ENCODE peak calls at places on chromosomes 3 and 15, in seven cellular contexts. D is prostate gland, W is pancreas, G is A549, S is tibial nerve, V is mucosa of descending colon, E is foreskin fibroblast. Z is an unnamed sample.

GRCh38 chr3:113136071-113136470 is 75.3 kb upstream of the BOC start:
- DNase-seq in D (peak), W (no peak), G (peak), S (no peak), V (no peak), E (peak), Z (peak)

GRCh38 chr3:72261566-72262564 is 476.9 kb upstream of the PROK2 start:
- DNase-seq in D (no peak), W (no peak), G (no peak), S (no peak), V (no peak), E (peak), Z (no peak)

GRCh38 chr15:33021806-33022389 is 172.6 kb downstream of the FMN1 start:
- DNase-seq in D (peak), W (no peak), G (peak), S (no peak), V (peak), E (peak), Z (peak)

GRCh38 chr15:89749951-89750559 is 994 bp downstream of the MESP1 start:
- DNase-seq in D (no peak), W (no peak), G (no peak), S (no peak), V (peak), E (no peak), Z (no peak)

GRCh38 chr15:94584833-94585244 is 353.5 kb downstream of the MCTP2 start:
- DNase-seq in D (no peak), W (no peak), G (no peak), S (no peak), V (peak), E (no peak), Z (no peak)

GRCh38 chr15:78299302-78300102 is at the start of gene SKIC8:
- DNase-seq in D (peak), W (peak), G (peak), S (peak), V (peak), E (peak), Z (peak)

GRCh38 chr15:89768071-89768500 is 8.0 kb upstream of the MESP2 start:
- DNase-seq in D (peak), W (peak), G (no peak), S (no peak), V (peak), E (peak), Z (peak)

GRCh38 chr3:13376091-13376490 is 44.0 kb downstream of the NUP210 start:
- DNase-seq in D (no peak), W (no peak), G (no peak), S (no peak), V (no peak), E (no peak), Z (no peak)

GRCh38 chr3:193982258-193982659 is 153.7 kb upstream of the HES1 start:
- DNase-seq in D (peak), W (no peak), G (no peak), S (peak), V (peak), E (peak), Z (peak)

GRCh38 chr3:128603811-128604447 is 46.7 kb downstream of the RPN1 start:
- DNase-seq in D (no peak), W (no peak), G (no peak), S (no peak), V (no peak), E (no peak), Z (no peak)

GRCh38 chr3:130341882-130342281 is 3.6 kb upstream of the COL6A5 start:
- DNase-seq in D (no peak), W (no peak), G (no peak), S (no peak), V (no peak), E (no peak), Z (no peak)

GRCh38 chr3:111315911-111316310 is 226.1 kb upstream of the CD96 start:
- DNase-seq in D (no peak), W (no peak), G (no peak), S (no peak), V (no peak), E (peak), Z (peak)

GRCh38 chr15:31262901-31263671 is 63.5 kb upstream of the KLF13 start:
- DNase-seq in D (no peak), W (no peak), G (no peak), S (no peak), V (peak), E (peak), Z (peak)

GRCh38 chr3:149781216-149781615 is 11.1 kb downstream of the ANKUB1 start:
- DNase-seq in D (no peak), W (no peak), G (no peak), S (no peak), V (no peak), E (no peak), Z (no peak)

GRCh38 chr3:69255928-69256327 is 130.0 kb downstream of the FRMD4B start:
- DNase-seq in D (no peak), W (no peak), G (no peak), S (no peak), V (no peak), E (no peak), Z (no peak)

GRCh38 chr3:122392868-122393844 is 9.2 kb downstream of the FAM162A start:
- DNase-seq in D (no peak), W (no peak), G (peak), S (no peak), V (no peak), E (peak), Z (peak)

GRCh38 chr15:67064607-67065530 is 533 bp upstream of the SMAD3 start:
- DNase-seq in D (peak), W (peak), G (peak), S (peak), V (peak), E (no peak), Z (no peak)

GRCh38 chr15:79682851-79683288 is 213.9 kb downstream of the MTHFS start:
- DNase-seq in D (no peak), W (no peak), G (peak), S (no peak), V (no peak), E (peak), Z (peak)

GRCh38 chr3:8603115-8603710 is 41.4 kb downstream of the SSUH2 start:
- DNase-seq in D (no peak), W (no peak), G (no peak), S (no peak), V (no peak), E (no peak), Z (peak)

GRCh38 chr3:40055361-40055760 is 246.0 kb downstream of the MYRIP start:
- DNase-seq in D (no peak), W (no peak), G (no peak), S (no peak), V (no peak), E (peak), Z (peak)

GRCh38 chr15:53976844-53977392 is 1.3 kb upstream of the UNC13C start:
- DNase-seq in D (no peak), W (no peak), G (peak), S (no peak), V (no peak), E (no peak), Z (no peak)

GRCh38 chr3:53243165-53243564 is 12.7 kb downstream of the TKT start:
- DNase-seq in D (no peak), W (no peak), G (peak), S (no peak), V (no peak), E (peak), Z (peak)

GRCh38 chr3:128076783-128077624 is 24.8 kb downstream of the SEC61A1 start:
- DNase-seq in D (no peak), W (no peak), G (no peak), S (no peak), V (no peak), E (peak), Z (no peak)

GRCh38 chr15:47337106-47337505 is 380.2 kb upstream of the SEMA6D start:
- DNase-seq in D (no peak), W (no peak), G (no peak), S (no peak), V (no peak), E (no peak), Z (no peak)

GRCh38 chr3:85783331-85783730 is 824.5 kb downstream of the CADM2 start:
- DNase-seq in D (no peak), W (no peak), G (no peak), S (no peak), V (no peak), E (no peak), Z (no peak)

GRCh38 chr15:44370830-44371229 is 56.6 kb upstream of the CTDSPL2 start:
- DNase-seq in D (no peak), W (no peak), G (peak), S (no peak), V (no peak), E (no peak), Z (no peak)
- TF ChIP-seq CTCF in D (no peak), W (no peak), G (no peak), S (no peak), V (no peak), E (no peak), Z (no peak)

GRCh38 chr3:119401502-119402440 is 61.6 kb downstream of the TMEM39A start:
- DNase-seq in D (no peak), W (no peak), G (no peak), S (no peak), V (no peak), E (no peak), Z (no peak)
- H3K4me3 ChIP-seq in D (no peak), W (no peak), G (no peak), S (no peak), V (no peak), E (no peak), Z (no peak)

DNA sequence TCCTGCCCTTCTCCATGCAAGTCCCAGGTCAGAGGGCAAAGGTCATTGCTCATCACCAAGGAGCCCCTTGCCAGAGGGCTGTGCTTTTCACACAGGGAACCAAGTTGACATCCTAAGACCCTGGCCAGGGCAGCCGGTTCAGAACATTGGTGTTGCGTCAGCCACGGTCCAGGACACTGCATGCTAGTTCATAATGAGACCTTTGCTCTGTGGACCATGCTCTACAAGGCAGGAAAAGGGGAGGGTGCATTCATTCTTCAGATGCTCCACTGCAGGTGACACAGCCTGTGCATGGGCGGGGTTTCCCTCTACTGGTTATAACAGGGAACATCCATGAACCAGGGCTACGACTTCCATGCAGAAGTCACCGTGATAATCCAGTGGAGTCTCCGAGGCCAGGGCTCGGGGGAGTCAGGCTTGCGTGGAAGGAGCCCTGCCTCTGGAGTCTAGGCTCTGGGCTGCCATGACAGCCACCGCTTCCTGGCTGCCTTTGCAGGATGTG is 81.6 kb downstream of the OCA2 start:
- DNase-seq in D (no peak), W (no peak), G (peak), S (no peak), V (no peak), E (no peak), Z (no peak)
- TF ChIP-seq CTCF in D (no peak), W (no peak), G (no peak), S (no peak), V (no peak), E (no peak), Z (no peak)

GRCh38 chr3:143421556-143421955 is 302.0 kb downstream of the CHST2 start:
- DNase-seq in D (no peak), W (no peak), G (no peak), S (no peak), V (no peak), E (peak), Z (peak)
- H3K4me3 ChIP-seq in D (no peak), W (no peak), G (no peak), S (no peak), V (no peak), E (no peak), Z (no peak)

GRCh38 chr15:40064231-40064894 is 25.4 kb upstream of the SRP14 start:
- DNase-seq in D (no peak), W (no peak), G (peak), S (no peak), V (no peak), E (peak), Z (no peak)
- TF ChIP-seq CTCF in D (no peak), W (no peak), G (no peak), S (no peak), V (no peak), E (no peak), Z (no peak)

GRCh38 chr3:43285644-43286043 is 696 bp upstream of the SNRK start:
- DNase-seq in D (no peak), W (no peak), G (no peak), S (no peak), V (no peak), E (no peak), Z (no peak)
- H3K4me3 ChIP-seq in D (peak), W (peak), G (peak), S (peak), V (no peak), E (no peak), Z (no peak)

DNA sequence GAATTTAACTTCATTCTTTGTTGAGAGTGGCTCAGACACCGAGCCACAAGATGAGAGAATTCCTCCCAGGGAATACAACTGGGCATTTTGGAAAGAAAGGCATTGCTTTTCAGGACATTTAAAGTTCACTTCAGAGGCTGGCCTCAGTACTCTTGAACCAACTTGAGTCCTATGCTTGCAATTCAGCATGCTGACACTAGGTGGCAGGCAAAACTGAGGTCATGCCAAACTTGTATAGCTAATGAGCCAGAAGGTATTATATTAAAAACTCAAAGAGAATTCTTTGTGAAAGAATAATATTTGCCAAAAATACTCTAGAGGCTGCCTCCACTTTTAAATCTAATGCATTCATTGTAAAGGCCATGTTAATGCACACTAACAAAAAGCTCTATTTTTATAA is 104.7 kb downstream of the RARB start:
- DNase-seq in D (no peak), W (no peak), G (peak), S (no peak), V (peak), E (peak), Z (no peak)
- TF ChIP-seq CTCF in D (no peak), W (peak), G (peak), S (peak), V (no peak), E (peak), Z (peak)

GRCh38 chr3:152556731-152557254 is 278.1 kb upstream of the P2RY1 start:
- DNase-seq in D (no peak), W (no peak), G (peak), S (no peak), V (no peak), E (peak), Z (peak)
- H3K4me3 ChIP-seq in D (no peak), W (no peak), G (no peak), S (no peak), V (no peak), E (no peak), Z (no peak)

DNA sequence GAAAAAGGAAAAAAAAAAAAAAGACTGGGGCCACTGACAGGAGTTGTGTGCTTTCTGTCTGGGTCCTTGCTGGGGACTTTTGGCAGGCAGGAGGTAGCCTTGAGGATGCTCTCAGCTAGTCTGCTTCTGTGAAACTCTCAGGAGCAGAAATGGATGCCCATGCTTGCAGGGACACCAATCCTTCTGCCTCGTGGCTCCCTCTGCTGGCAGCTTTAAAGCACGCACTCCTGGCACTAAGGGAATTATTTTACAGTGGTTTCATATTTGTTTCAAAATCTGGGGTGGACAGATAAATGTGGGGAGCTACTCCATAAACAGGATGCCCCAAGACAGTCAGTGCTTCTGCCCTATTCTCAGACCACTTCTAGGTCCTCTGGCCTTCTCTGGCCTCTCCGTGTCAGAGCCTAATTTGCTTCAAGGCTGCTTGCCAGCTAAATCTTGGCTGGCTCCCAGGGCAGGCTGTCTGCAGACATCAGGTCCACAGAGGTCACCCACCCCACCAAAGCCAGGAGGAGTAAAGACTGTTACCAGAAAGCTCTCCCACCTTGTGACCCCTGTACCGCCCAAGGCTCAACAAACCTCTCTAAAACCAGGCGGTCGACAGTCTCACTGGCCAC is 17.1 kb downstream of the TRAIP start:
- DNase-seq in D (peak), W (peak), G (peak), S (peak), V (peak), E (peak), Z (peak)
- TF ChIP-seq CTCF in D (peak), W (peak), G (peak), S (peak), V (peak), E (peak), Z (peak)

Z was measured in fibroblast of the aortic adventitia.